ENCODE peak calls at places on chromosome 21, in five cellular contexts. C is mesothelial cell of epicardium, M is cardiac septum, O is PC-9, E is right cardiac atrium. Z is an unnamed sample.

GRCh38 chr21:36587388-36587787 is 107.5 kb upstream of the CLDN14 start:
- DNase-seq in C (no peak), M (no peak), O (no peak), E (no peak), Z (peak)

GRCh38 chr21:35070436-35070835 is 21.3 kb upstream of the RUNX1 start:
- DNase-seq in C (no peak), M (no peak), O (no peak), E (no peak), Z (no peak)

GRCh38 chr21:42537106-42537742 is 23.6 kb downstream of the SLC37A1 start:
- DNase-seq in C (no peak), M (no peak), O (no peak), E (no peak), Z (no peak)

GRCh38 chr21:21029159-21029558 is 30.9 kb downstream of the NCAM2 start:
- DNase-seq in C (no peak), M (no peak), O (no peak), E (no peak), Z (no peak)

GRCh38 chr21:38678827-38679226 is 126.9 kb upstream of the ETS2 start:
- DNase-seq in C (no peak), M (no peak), O (no peak), E (no peak), Z (no peak)

GRCh38 chr21:46122758-46123683 is 25.1 kb downstream of the COL6A2 start:
- DNase-seq in C (no peak), M (peak), O (no peak), E (no peak), Z (no peak)

GRCh38 chr21:38333290-38334272 is 76.8 kb downstream of the KCNJ15 start:
- DNase-seq in C (no peak), M (no peak), O (no peak), E (no peak), Z (peak)

GRCh38 chr21:45996311-45997204 is 15.0 kb downstream of the COL6A1 start:
- DNase-seq in C (no peak), M (peak), O (no peak), E (peak), Z (no peak)

GRCh38 chr21:34806423-34806822 is 137.6 kb downstream of the CLIC6 start:
- DNase-seq in C (no peak), M (no peak), O (no peak), E (no peak), Z (no peak)

GRCh38 chr21:20997308-20997632 is 939 bp upstream of the NCAM2 start:
- DNase-seq in C (no peak), M (no peak), O (no peak), E (peak), Z (no peak)

GRCh38 chr21:42307106-42307505 is 8.1 kb downstream of the TFF3 start:
- DNase-seq in C (no peak), M (peak), O (no peak), E (no peak), Z (no peak)

GRCh38 chr21:35424122-35424521 is 375.0 kb upstream of the RUNX1 start:
- DNase-seq in C (no peak), M (no peak), O (no peak), E (no peak), Z (no peak)